ENCODE peak calls at places on chromosome 1, in five cellular contexts. One of them, this sample, is unnamed.

GRCh38 chr1:5836776-5837440 is 155.3 kb downstream of the NPHP4 start:
- DNase-seq in activated T-cell treated with anti-CD3 and anti-CD28 coated beads, Interleukin-2, amount 50 U/mL, for 1 hour: no peak
- DNase-seq in T1000: no peak
- DNase-seq in adipocyte: no peak
- DNase-seq in astrocyte of the spinal cord: no peak
- DNase-seq in this sample: no peak

GRCh38 chr1:156944268-156944667 is 23.8 kb downstream of the LRRC71 start:
- DNase-seq in activated T-cell treated with anti-CD3 and anti-CD28 coated beads, Interleukin-2, amount 50 U/mL, for 1 hour: no peak
- DNase-seq in T1000: no peak
- DNase-seq in adipocyte: no peak
- DNase-seq in astrocyte of the spinal cord: no peak
- DNase-seq in this sample: no peak

GRCh38 chr1:198641506-198641905 is 2.7 kb downstream of the PTPRC start:
- DNase-seq in activated T-cell treated with anti-CD3 and anti-CD28 coated beads, Interleukin-2, amount 50 U/mL, for 1 hour: peak
- DNase-seq in T1000: no peak
- DNase-seq in adipocyte: no peak
- DNase-seq in astrocyte of the spinal cord: no peak
- DNase-seq in this sample: no peak

GRCh38 chr1:98452162-98452561 is 209.4 kb upstream of the SNX7 start:
- DNase-seq in activated T-cell treated with anti-CD3 and anti-CD28 coated beads, Interleukin-2, amount 50 U/mL, for 1 hour: no peak
- DNase-seq in T1000: no peak
- DNase-seq in adipocyte: no peak
- DNase-seq in astrocyte of the spinal cord: no peak
- DNase-seq in this sample: no peak

GRCh38 chr1:183493540-183494245 is 21.4 kb downstream of the SMG7 start:
- DNase-seq in activated T-cell treated with anti-CD3 and anti-CD28 coated beads, Interleukin-2, amount 50 U/mL, for 1 hour: no peak
- DNase-seq in T1000: no peak
- DNase-seq in adipocyte: no peak
- DNase-seq in astrocyte of the spinal cord: no peak
- DNase-seq in this sample: no peak

GRCh38 chr1:156815307-156815826 is 1.3 kb downstream of the SH2D2A start:
- DNase-seq in activated T-cell treated with anti-CD3 and anti-CD28 coated beads, Interleukin-2, amount 50 U/mL, for 1 hour: no peak
- DNase-seq in T1000: peak
- DNase-seq in adipocyte: peak
- DNase-seq in astrocyte of the spinal cord: peak
- DNase-seq in this sample: peak

GRCh38 chr1:234668577-234668955 is 58.6 kb upstream of the IRF2BP2 start:
- DNase-seq in activated T-cell treated with anti-CD3 and anti-CD28 coated beads, Interleukin-2, amount 50 U/mL, for 1 hour: no peak
- DNase-seq in T1000: no peak
- DNase-seq in adipocyte: no peak
- DNase-seq in astrocyte of the spinal cord: no peak
- DNase-seq in this sample: no peak

GRCh38 chr1:6771568-6771825 is 13.8 kb upstream of the CAMTA1 start:
- DNase-seq in activated T-cell treated with anti-CD3 and anti-CD28 coated beads, Interleukin-2, amount 50 U/mL, for 1 hour: no peak
- DNase-seq in T1000: no peak
- DNase-seq in adipocyte: no peak
- DNase-seq in astrocyte of the spinal cord: no peak
- DNase-seq in this sample: no peak

GRCh38 chr1:933603-933940 is 9.8 kb downstream of the SAMD11 start:
- DNase-seq in activated T-cell treated with anti-CD3 and anti-CD28 coated beads, Interleukin-2, amount 50 U/mL, for 1 hour: no peak
- DNase-seq in T1000: no peak
- DNase-seq in adipocyte: no peak
- DNase-seq in astrocyte of the spinal cord: no peak
- DNase-seq in this sample: no peak

GRCh38 chr1:40409467-40409866 is 35.9 kb downstream of the SMAP2 start:
- DNase-seq in activated T-cell treated with anti-CD3 and anti-CD28 coated beads, Interleukin-2, amount 50 U/mL, for 1 hour: no peak
- DNase-seq in T1000: no peak
- DNase-seq in adipocyte: no peak
- DNase-seq in astrocyte of the spinal cord: no peak
- DNase-seq in this sample: no peak

GRCh38 chr1:184945034-184945433 is 29.3 kb downstream of the NIBAN1 start:
- DNase-seq in activated T-cell treated with anti-CD3 and anti-CD28 coated beads, Interleukin-2, amount 50 U/mL, for 1 hour: no peak
- DNase-seq in T1000: no peak
- DNase-seq in adipocyte: peak
- DNase-seq in astrocyte of the spinal cord: peak
- DNase-seq in this sample: peak

GRCh38 chr1:85708826-85709222 is 591 bp upstream of the ZNHIT6 start:
- DNase-seq in activated T-cell treated with anti-CD3 and anti-CD28 coated beads, Interleukin-2, amount 50 U/mL, for 1 hour: peak
- DNase-seq in T1000: no peak
- DNase-seq in adipocyte: no peak
- DNase-seq in astrocyte of the spinal cord: no peak
- DNase-seq in this sample: no peak

GRCh38 chr1:100387644-100388350 is 35.5 kb downstream of the CDC14A start:
- DNase-seq in activated T-cell treated with anti-CD3 and anti-CD28 coated beads, Interleukin-2, amount 50 U/mL, for 1 hour: no peak
- DNase-seq in T1000: no peak
- DNase-seq in adipocyte: peak
- DNase-seq in astrocyte of the spinal cord: peak
- DNase-seq in this sample: peak

GRCh38 chr1:78227705-78228260 is 182.0 kb downstream of the GIPC2 start:
- DNase-seq in activated T-cell treated with anti-CD3 and anti-CD28 coated beads, Interleukin-2, amount 50 U/mL, for 1 hour: no peak
- DNase-seq in T1000: no peak
- DNase-seq in adipocyte: no peak
- DNase-seq in astrocyte of the spinal cord: no peak
- DNase-seq in this sample: no peak

GRCh38 chr1:212916395-212917133 is 33.8 kb upstream of the VASH2 start:
- DNase-seq in activated T-cell treated with anti-CD3 and anti-CD28 coated beads, Interleukin-2, amount 50 U/mL, for 1 hour: no peak
- DNase-seq in T1000: no peak
- DNase-seq in adipocyte: no peak
- DNase-seq in astrocyte of the spinal cord: peak
- DNase-seq in this sample: peak

GRCh38 chr1:8402109-8402704 is 84.3 kb downstream of the SLC45A1 start:
- DNase-seq in activated T-cell treated with anti-CD3 and anti-CD28 coated beads, Interleukin-2, amount 50 U/mL, for 1 hour: no peak
- DNase-seq in T1000: no peak
- DNase-seq in adipocyte: no peak
- DNase-seq in astrocyte of the spinal cord: no peak
- DNase-seq in this sample: no peak

GRCh38 chr1:183106166-183106565 is 79.9 kb upstream of the LAMC2 start:
- DNase-seq in activated T-cell treated with anti-CD3 and anti-CD28 coated beads, Interleukin-2, amount 50 U/mL, for 1 hour: no peak
- DNase-seq in T1000: no peak
- DNase-seq in adipocyte: peak
- DNase-seq in astrocyte of the spinal cord: peak
- DNase-seq in this sample: no peak

GRCh38 chr1:184300446-184300845 is 86.4 kb upstream of the C1orf21 start:
- DNase-seq in activated T-cell treated with anti-CD3 and anti-CD28 coated beads, Interleukin-2, amount 50 U/mL, for 1 hour: no peak
- DNase-seq in T1000: no peak
- DNase-seq in adipocyte: peak
- DNase-seq in astrocyte of the spinal cord: peak
- DNase-seq in this sample: peak

GRCh38 chr1:212613440-212614335 is 5.1 kb downstream of the ATF3 start:
- DNase-seq in activated T-cell treated with anti-CD3 and anti-CD28 coated beads, Interleukin-2, amount 50 U/mL, for 1 hour: no peak
- DNase-seq in T1000: peak
- DNase-seq in adipocyte: peak
- DNase-seq in astrocyte of the spinal cord: no peak
- DNase-seq in this sample: peak

GRCh38 chr1:162632234-162632666 is at the start of gene DDR2:
- DNase-seq in activated T-cell treated with anti-CD3 and anti-CD28 coated beads, Interleukin-2, amount 50 U/mL, for 1 hour: no peak
- DNase-seq in T1000: peak
- DNase-seq in adipocyte: peak
- DNase-seq in astrocyte of the spinal cord: peak
- DNase-seq in this sample: peak

GRCh38 chr1:4054957-4055676 is 155.0 kb upstream of the C1orf174 start:
- DNase-seq in activated T-cell treated with anti-CD3 and anti-CD28 coated beads, Interleukin-2, amount 50 U/mL, for 1 hour: no peak
- DNase-seq in T1000: no peak
- DNase-seq in adipocyte: no peak
- DNase-seq in astrocyte of the spinal cord: no peak
- DNase-seq in this sample: no peak

GRCh38 chr1:152185544-152186391 is 26.7 kb upstream of the RPTN start:
- DNase-seq in activated T-cell treated with anti-CD3 and anti-CD28 coated beads, Interleukin-2, amount 50 U/mL, for 1 hour: peak
- DNase-seq in T1000: no peak
- DNase-seq in adipocyte: peak
- DNase-seq in astrocyte of the spinal cord: peak
- DNase-seq in this sample: peak

GRCh38 chr1:235673981-235674380 is 24.4 kb upstream of the GNG4 start:
- DNase-seq in activated T-cell treated with anti-CD3 and anti-CD28 coated beads, Interleukin-2, amount 50 U/mL, for 1 hour: no peak
- DNase-seq in T1000: no peak
- DNase-seq in adipocyte: no peak
- DNase-seq in astrocyte of the spinal cord: no peak
- DNase-seq in this sample: no peak

GRCh38 chr1:40983286-40983685 is 3.8 kb downstream of the CTPS1 start:
- DNase-seq in activated T-cell treated with anti-CD3 and anti-CD28 coated beads, Interleukin-2, amount 50 U/mL, for 1 hour: no peak
- DNase-seq in T1000: no peak
- DNase-seq in adipocyte: peak
- DNase-seq in astrocyte of the spinal cord: no peak
- DNase-seq in this sample: peak

GRCh38 chr1:168560370-168560769 is 16.0 kb upstream of the XCL1 start:
- DNase-seq in activated T-cell treated with anti-CD3 and anti-CD28 coated beads, Interleukin-2, amount 50 U/mL, for 1 hour: no peak
- DNase-seq in T1000: no peak
- DNase-seq in adipocyte: no peak
- DNase-seq in astrocyte of the spinal cord: no peak
- DNase-seq in this sample: no peak

GRCh38 chr1:178031856-178032320 is 62.0 kb upstream of the RASAL2 start:
- DNase-seq in activated T-cell treated with anti-CD3 and anti-CD28 coated beads, Interleukin-2, amount 50 U/mL, for 1 hour: no peak
- DNase-seq in T1000: peak
- DNase-seq in adipocyte: peak
- DNase-seq in astrocyte of the spinal cord: peak
- DNase-seq in this sample: peak

GRCh38 chr1:41342774-41343355 is 18.4 kb upstream of the FOXO6 start:
- DNase-seq in activated T-cell treated with anti-CD3 and anti-CD28 coated beads, Interleukin-2, amount 50 U/mL, for 1 hour: no peak
- DNase-seq in T1000: no peak
- DNase-seq in adipocyte: no peak
- DNase-seq in astrocyte of the spinal cord: no peak
- DNase-seq in this sample: no peak

GRCh38 chr1:99503276-99503747 is 142.6 kb upstream of the PALMD start:
- DNase-seq in activated T-cell treated with anti-CD3 and anti-CD28 coated beads, Interleukin-2, amount 50 U/mL, for 1 hour: no peak
- DNase-seq in T1000: no peak
- DNase-seq in adipocyte: peak
- DNase-seq in astrocyte of the spinal cord: peak
- DNase-seq in this sample: peak

GRCh38 chr1:110475358-110476027 is 24.5 kb downstream of the PROK1 start:
- DNase-seq in activated T-cell treated with anti-CD3 and anti-CD28 coated beads, Interleukin-2, amount 50 U/mL, for 1 hour: no peak
- DNase-seq in T1000: no peak
- DNase-seq in adipocyte: no peak
- DNase-seq in astrocyte of the spinal cord: no peak
- DNase-seq in this sample: no peak

This sample was measured in fibroblast of the aortic adventitia.